ENCODE peak calls at places on chromosome 20, in four cellular contexts. Y is IMR-90, S is aorta, T is heart left ventricle. P is an unnamed sample. For H3K36me3 and H3K4me1, the result is how much of the 10 kb centered on the place peaks cover.

GRCh38 chr20:3282271-3283221 is 43.6 kb upstream of the SLC4A11 start:
- DNase-seq in Y (no peak), S (no peak), T (no peak), P (no peak)

GRCh38 chr20:9374068-9374467 is 140.3 kb upstream of the LAMP5 start:
- DNase-seq in Y (peak), S (no peak), T (no peak), P (no peak)

GRCh38 chr20:48697845-48698491 is 129.8 kb downstream of the PREX1 start:
- DNase-seq in Y (peak), S (peak), T (peak), P (peak)

GRCh38 chr20:3818155-3819151 is 1.9 kb upstream of the AP5S1 start:
- DNase-seq in Y (peak), S (peak), T (peak), P (peak)

GRCh38 chr20:60892095-60892813 is 359.8 kb upstream of the CDH4 start:
- DNase-seq in Y (no peak), S (no peak), T (no peak), P (no peak)

GRCh38 chr20:14197097-14197496 is 140.3 kb downstream of the FLRT3 start:
- DNase-seq in Y (peak), S (no peak), T (no peak), P (no peak)

GRCh38 chr20:17934141-17934862 is 34.3 kb downstream of the SNX5 start:
- DNase-seq in Y (no peak), S (no peak), T (no peak), P (peak)

GRCh38 chr20:46715292-46715756 is 5.9 kb downstream of the SLC2A10 start:
- DNase-seq in Y (peak), S (no peak), T (no peak), P (peak)

GRCh38 chr20:46108435-46108841 is 9.7 kb upstream of the CD40 start:
- DNase-seq in Y (no peak), S (no peak), T (no peak), P (no peak)

GRCh38 chr20:59940956-59941294 is 736 bp downstream of the FAM217B start:
- DNase-seq in Y (no peak), S (no peak), T (no peak), P (no peak)

DNA sequence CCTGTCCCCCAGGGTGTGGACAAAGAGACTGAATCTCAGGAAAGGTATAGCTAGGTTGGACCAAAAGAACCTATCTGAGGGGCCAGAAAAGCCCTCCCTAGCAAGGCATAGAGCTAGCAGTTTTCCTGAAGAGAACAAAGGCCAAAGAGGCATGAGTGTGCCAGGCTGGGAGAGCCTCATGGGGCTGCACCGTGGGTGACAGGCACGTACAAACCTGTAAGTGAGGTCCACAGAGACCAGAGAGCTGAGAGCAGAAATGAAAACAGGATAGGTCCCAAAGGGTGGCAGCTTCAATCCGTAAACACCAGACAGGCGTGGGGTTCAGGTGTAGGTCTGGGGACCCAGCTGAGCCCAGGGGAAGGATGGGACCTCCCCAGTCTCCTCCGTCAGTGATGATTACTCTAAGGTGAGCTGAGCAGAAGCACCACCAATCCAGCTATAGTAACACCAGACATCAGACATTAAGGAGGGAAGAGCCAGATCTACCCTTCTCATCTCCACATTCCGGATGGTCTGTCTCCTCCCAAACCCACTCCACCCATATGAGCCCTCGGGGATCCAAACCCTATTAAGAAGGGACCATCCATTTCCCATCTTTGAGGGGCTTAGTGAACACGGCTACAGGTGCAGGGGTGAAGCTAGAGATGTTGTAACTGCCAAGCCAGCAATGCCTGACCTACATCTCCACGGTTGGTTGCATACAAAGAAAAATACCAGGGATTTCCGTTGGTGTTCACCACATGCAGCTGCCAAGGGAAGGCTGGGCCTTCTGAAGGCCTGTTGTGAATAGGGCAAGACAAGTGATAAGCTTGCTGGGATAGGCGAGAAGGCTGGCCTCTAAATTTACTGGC is 38.3 kb downstream of the BCL2L1 start:
- DNase-seq in Y (no peak), S (no peak), T (no peak), P (no peak)
- H3K36me3 ChIP-seq in Y (under half), S (under half), T (under half), P (under half)

GRCh38 chr20:844473-845225 is 11.1 kb downstream of the FAM110A start:
- DNase-seq in Y (peak), S (peak), T (peak), P (peak)

GRCh38 chr20:845967-846893 is 12.7 kb downstream of the FAM110A start:
- DNase-seq in Y (no peak), S (peak), T (no peak), P (peak)

GRCh38 chr20:845226-845868 is 11.8 kb downstream of the FAM110A start:
- DNase-seq in Y (no peak), S (no peak), T (no peak), P (no peak)

GRCh38 chr20:848218-848617 is 14.7 kb downstream of the FAM110A start:
- DNase-seq in Y (no peak), S (peak), T (no peak), P (no peak)

DNA sequence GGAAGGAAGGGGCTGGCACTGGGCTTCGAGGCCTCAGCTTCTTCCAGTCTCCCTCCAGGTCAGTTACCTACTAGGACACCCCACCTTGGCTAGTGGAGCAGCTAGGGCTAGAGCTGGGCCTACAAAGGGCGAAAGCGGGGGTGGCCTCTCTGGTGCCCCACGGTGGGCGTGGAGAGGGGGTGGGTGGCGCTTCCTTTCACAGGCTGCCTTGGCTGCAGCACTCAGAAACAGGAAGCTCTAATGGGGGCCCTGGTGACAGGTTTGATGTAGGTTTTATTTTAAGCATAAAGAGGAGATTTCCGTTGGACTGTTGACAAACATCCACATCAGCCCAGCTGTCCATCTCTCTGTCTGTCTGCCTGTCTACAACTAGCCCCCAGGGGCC is 13.4 kb downstream of the FAM110A start:
- DNase-seq in Y (no peak), S (peak), T (peak), P (peak)
- H3K4me3 ChIP-seq in Y (no peak), S (no peak), T (no peak), P (no peak)

GRCh38 chr20:39082686-39083085 is 120.5 kb downstream of the DHX35 start:
- DNase-seq in Y (no peak), S (no peak), T (no peak), P (no peak)

GRCh38 chr20:39083781-39084180 is 121.6 kb downstream of the DHX35 start:
- DNase-seq in Y (no peak), S (no peak), T (no peak), P (no peak)

GRCh38 chr20:39080326-39080725 is 118.2 kb downstream of the DHX35 start:
- DNase-seq in Y (no peak), S (no peak), T (no peak), P (no peak)

GRCh38 chr20:39076958-39077357 is 114.8 kb downstream of the DHX35 start:
- DNase-seq in Y (no peak), S (no peak), T (no peak), P (no peak)

GRCh38 chr20:39081255-39081654 is 119.1 kb downstream of the DHX35 start:
- DNase-seq in Y (peak), S (peak), T (peak), P (peak)
- H3K4me1 ChIP-seq in Y (under half), S (under half), T (under half), P (under half)

GRCh38 chr20:34995696-34996095 is 40.0 kb downstream of the MYH7B start:
- DNase-seq in Y (no peak), S (no peak), T (no peak), P (no peak)

GRCh38 chr20:34997774-34998173 is 42.1 kb downstream of the MYH7B start:
- DNase-seq in Y (no peak), S (no peak), T (no peak), P (no peak)

GRCh38 chr20:34998331-34998950 is 42.8 kb downstream of the MYH7B start:
- DNase-seq in Y (no peak), S (no peak), T (no peak), P (no peak)

GRCh38 chr20:34996243-34996984 is 40.7 kb downstream of the MYH7B start:
- DNase-seq in Y (no peak), S (no peak), T (no peak), P (no peak)

DNA sequence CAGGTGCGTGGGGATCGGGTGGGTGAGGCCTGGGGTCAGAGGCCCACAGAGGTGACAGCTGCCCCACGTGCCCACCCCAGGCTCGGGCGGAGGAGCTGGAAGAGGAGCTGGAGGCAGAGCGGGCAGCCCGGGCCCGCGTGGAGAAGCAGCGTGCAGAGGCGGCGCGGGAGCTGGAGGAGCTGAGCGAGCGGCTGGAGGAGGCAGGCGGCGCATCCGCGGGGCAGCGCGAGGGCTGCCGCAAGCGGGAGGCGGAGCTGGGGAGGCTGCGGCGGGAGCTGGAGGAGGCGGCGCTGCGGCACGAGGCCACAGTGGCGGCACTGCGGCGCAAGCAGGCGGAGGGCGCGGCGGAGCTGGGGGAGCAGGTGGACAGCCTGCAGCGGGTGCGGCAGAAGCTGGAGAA is 41.5 kb downstream of the MYH7B start:
- DNase-seq in Y (peak), S (no peak), T (no peak), P (no peak)
- H3K36me3 ChIP-seq in Y (half or more), S (under half), T (half or more), P (under half)

DNA sequence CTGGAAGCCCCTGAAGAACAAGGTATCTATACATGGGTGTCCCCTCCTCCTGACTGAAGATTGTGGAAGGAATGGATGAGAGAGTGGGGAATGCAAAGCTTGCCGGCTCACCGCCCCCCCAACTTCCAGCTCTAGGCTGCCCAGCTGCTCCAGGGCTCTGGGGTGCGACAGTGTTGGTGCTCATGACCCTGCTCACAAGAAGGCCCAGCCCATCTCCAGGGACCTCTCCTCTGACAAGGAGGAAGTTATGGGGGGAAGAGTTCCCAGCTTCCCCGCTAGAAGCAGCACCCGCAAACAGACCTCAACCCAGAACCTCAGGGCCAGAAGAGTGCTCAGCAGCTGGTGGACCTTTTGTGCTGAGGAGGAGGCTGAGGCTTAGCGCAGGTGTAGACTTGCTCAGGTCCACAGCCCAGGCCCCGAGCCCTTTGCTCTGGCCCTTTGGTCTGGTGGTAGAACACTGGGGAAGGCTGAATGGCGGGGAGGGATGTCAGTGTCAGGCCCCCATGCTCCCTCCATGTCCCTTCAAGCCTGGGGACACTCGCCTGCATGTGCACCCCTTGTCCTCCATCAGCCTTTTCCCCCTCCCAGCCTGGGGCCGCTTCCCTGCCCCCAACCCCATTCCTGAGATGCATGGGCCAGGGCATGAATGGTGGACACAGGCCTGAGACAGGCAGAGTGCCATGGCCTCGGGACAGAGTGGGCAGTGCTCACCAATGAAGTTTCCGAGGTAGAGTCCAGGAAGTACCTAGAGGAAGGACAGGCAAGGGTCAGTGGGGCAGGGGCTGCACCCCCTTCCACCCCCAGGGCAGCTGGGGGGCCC is 1.3 kb downstream of the DUSP15 start:
- DNase-seq in Y (no peak), S (no peak), T (no peak), P (no peak)
- H3K4me3 ChIP-seq in Y (no peak), S (no peak), T (peak), P (peak)

GRCh38 chr20:44894959-44895358 is 9.5 kb downstream of the YWHAB start:
- DNase-seq in Y (no peak), S (no peak), T (no peak), P (no peak)

GRCh38 chr20:44896583-44896982 is 11.1 kb downstream of the YWHAB start:
- DNase-seq in Y (peak), S (no peak), T (no peak), P (no peak)

GRCh38 chr20:44888226-44889103 is 3.0 kb downstream of the YWHAB start:
- DNase-seq in Y (no peak), S (no peak), T (no peak), P (no peak)

GRCh38 chr20:44887466-44887865 is 2.0 kb downstream of the YWHAB start:
- DNase-seq in Y (no peak), S (no peak), T (no peak), P (no peak)

DNA sequence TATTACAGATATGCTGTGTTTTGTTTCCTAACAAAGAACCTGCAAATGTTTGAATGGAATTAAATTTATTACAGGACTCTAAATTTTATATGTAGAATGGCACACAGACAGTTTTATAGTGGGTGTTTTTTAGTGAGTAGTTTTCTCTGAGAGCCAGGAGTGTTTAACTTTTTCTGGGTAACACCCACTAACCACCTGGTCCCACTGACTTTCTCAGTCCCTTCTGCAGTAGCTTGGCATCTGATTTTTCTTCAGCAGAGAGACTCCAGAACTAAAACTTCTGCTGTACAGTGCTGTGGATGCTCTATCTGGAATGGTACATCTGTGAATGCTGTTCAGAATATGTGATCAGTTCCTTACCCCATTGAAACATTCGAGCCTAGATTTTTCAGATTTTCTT is 6.3 kb downstream of the YWHAB start:
- DNase-seq in Y (no peak), S (no peak), T (no peak), P (no peak)
- H3K4me1 ChIP-seq in Y (under half), S (under half), T (half or more), P (under half)

DNA sequence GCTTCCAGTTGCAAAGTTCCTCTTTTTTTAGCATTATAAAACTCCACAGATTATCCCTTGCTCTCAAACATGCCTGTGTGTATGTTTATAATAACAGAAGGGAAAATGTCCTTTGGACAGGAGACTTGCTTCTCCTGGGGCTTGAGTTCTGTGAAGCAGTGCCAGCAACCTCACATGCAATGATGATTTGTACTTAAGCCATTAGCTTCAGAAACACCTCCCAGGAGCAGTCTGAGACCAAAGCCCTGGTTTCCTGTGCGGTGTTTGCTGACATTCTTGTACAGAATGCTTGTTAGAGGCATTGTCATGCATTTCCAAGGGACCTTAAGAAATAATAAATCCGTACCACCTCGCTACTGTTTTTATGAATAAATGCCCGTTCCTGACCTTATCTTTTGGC is 752.8 kb downstream of the CBLN4 start:
- DNase-seq in Y (no peak), S (no peak), T (no peak), P (no peak)
- H3K36me3 ChIP-seq in Y (under half), S (under half), T (under half), P (under half)

GRCh38 chr20:19071902-19072498 is 140.4 kb upstream of the SLC24A3 start:
- DNase-seq in Y (no peak), S (no peak), T (no peak), P (no peak)

GRCh38 chr20:19070036-19070435 is 142.4 kb upstream of the SLC24A3 start:
- DNase-seq in Y (no peak), S (no peak), T (no peak), P (no peak)

GRCh38 chr20:19072988-19073387 is 139.5 kb upstream of the SLC24A3 start:
- DNase-seq in Y (no peak), S (no peak), T (no peak), P (no peak)

GRCh38 chr20:19071442-19071717 is 141.1 kb upstream of the SLC24A3 start:
- DNase-seq in Y (no peak), S (no peak), T (no peak), P (no peak)

GRCh38 chr20:19070681-19071441 is 141.6 kb upstream of the SLC24A3 start:
- DNase-seq in Y (no peak), S (no peak), T (no peak), P (no peak)
- H3K4me3 ChIP-seq in Y (no peak), S (no peak), T (no peak), P (no peak)

DNA sequence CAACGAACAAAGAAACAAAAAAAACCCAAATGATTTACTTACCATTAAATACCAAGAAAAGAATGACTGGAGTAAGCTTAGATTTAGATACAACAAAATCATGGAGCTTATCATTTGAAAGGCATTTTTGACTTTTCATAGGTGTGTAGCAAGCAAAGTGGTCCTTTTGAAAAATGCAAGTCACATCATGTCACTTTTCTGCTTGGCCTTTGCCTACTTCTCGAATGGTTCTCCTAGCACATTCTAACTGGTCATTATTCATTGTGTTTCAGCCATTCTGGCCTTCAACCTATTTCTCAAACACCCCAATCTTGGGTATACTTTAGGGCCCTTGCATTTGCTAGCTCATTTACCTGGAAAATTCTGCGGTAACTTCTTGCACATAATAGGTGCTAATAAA is 22.6 kb downstream of the ASXL1 start:
- DNase-seq in Y (no peak), S (no peak), T (no peak), P (no peak)
- H3K4me1 ChIP-seq in Y (under half), S (under half), T (under half), P (under half)

GRCh38 chr20:62128499-62128898 is 6.2 kb downstream of the LSM14B start:
- DNase-seq in Y (no peak), S (no peak), T (no peak), P (no peak)
- H3K36me3 ChIP-seq in Y (half or more), S (under half), T (half or more), P (half or more)

P was measured in psoas muscle.